ENCODE peak calls at places on chromosomes 2 and 18, in ten cellular contexts. B is adrenal gland, S is PC-3, N is WERI-Rb-1, L is HepG2, Y is transverse colon, O is sigmoid colon, Q is OCI-LY7, T is mesenchymal stem cell, G is heart right ventricle. E is an unnamed sample.

GRCh38 chr2:149329470-149330126 is 789 bp upstream of the LYPD6 start:
- DNase-seq in L (peak; percentile 19), G (peak; percentile 26), O (peak; percentile 66), Q (no peak), B (no peak), T (peak; percentile 81), N (peak; percentile 85), Y (peak; percentile 59), S (peak; percentile 71), E (peak; percentile 67)

GRCh38 chr2:112893801-112894200 is 17.2 kb upstream of the IL37 start:
- DNase-seq in T (no peak), B (no peak), Y (no peak), S (no peak), G (no peak), L (no peak), O (no peak), N (no peak), Q (no peak), E (no peak)

GRCh38 chr2:8023241-8023640 is 658.6 kb upstream of the ID2 start:
- DNase-seq in Q (peak; percentile 76), T (no peak), Y (no peak), L (no peak), B (no peak), O (no peak), S (no peak), G (no peak), N (no peak), E (no peak)

GRCh38 chr2:142037051-142037450 is 93.8 kb downstream of the LRP1B start:
- DNase-seq in S (peak; percentile 22), B (no peak), N (no peak), O (no peak), Y (no peak), Q (no peak), G (no peak), L (no peak), T (peak; percentile 61), E (no peak)

GRCh38 chr2:182897137-182897536 is 30.7 kb upstream of the FRZB start:
- DNase-seq in Y (no peak), O (no peak), B (no peak), T (peak; percentile 71), L (no peak), G (no peak), N (no peak), Q (no peak), S (no peak), E (no peak)

GRCh38 chr2:216583606-216584005 is 49.6 kb upstream of the IGFBP2 start:
- DNase-seq in O (no peak), S (no peak), B (no peak), Q (no peak), G (no peak), T (no peak), L (no peak), N (no peak), Y (no peak), E (no peak)

GRCh38 chr2:158723921-158724802 is 71.0 kb upstream of the DAPL1 start:
- DNase-seq in N (no peak), T (peak; percentile 75), B (no peak), Q (no peak), L (peak; percentile 63), S (peak; percentile 94), G (no peak), Y (no peak), O (no peak), E (no peak)

GRCh38 chr18:23503967-23504352 is 649 bp downstream of the RMC1 start:
- DNase-seq in Y (no peak), G (no peak), Q (peak; percentile 22), B (no peak), N (no peak), S (no peak), O (no peak), L (no peak), T (peak; percentile 30), E (no peak)

GRCh38 chr2:33230877-33231276 is 245.6 kb upstream of the RASGRP3 start:
- DNase-seq in L (no peak), T (no peak), B (no peak), Y (no peak), G (no peak), O (no peak), S (peak; percentile 86), Q (no peak), N (no peak), E (no peak)

GRCh38 chr2:112607680-112608438 is 23.4 kb downstream of the CHCHD5 start:
- DNase-seq in B (no peak), G (no peak), N (no peak), L (no peak), Q (no peak), S (peak; percentile 77), T (no peak), O (peak; percentile 25), Y (no peak), E (no peak)

GRCh38 chr18:72206814-72207213 is 337.3 kb downstream of the CBLN2 start:
- DNase-seq in T (no peak), Q (no peak), Y (no peak), S (no peak), O (no peak), G (no peak), L (no peak), B (no peak), N (no peak), E (no peak)
- H3K9me3 ChIP-seq in T (peaks cover under 1% of the 10 kb centered on the region), Q (no peaks in the 10 kb centered on the region), Y (no peaks in the 10 kb centered on the region), S (no peaks in the 10 kb centered on the region), O (no peaks in the 10 kb centered on the region), G (peaks cover 12% of the 10 kb centered on the region), L (peaks cover 9% of the 10 kb centered on the region), B (no peaks in the 10 kb centered on the region), N (no peaks in the 10 kb centered on the region), E (no peaks in the 10 kb centered on the region)

GRCh38 chr2:181540421-181540820 is 83.2 kb downstream of the ITGA4 start:
- DNase-seq in N (no peak), T (no peak), S (no peak), G (no peak), Y (no peak), B (no peak), Q (no peak), L (no peak), O (no peak), E (no peak)
- H3K36me3 ChIP-seq in N (peaks cover 10% of the 10 kb centered on the region), T (peaks cover 37% of the 10 kb centered on the region), S (no peaks in the 10 kb centered on the region), G (no peaks in the 10 kb centered on the region), Y (no peaks in the 10 kb centered on the region), B (no peaks in the 10 kb centered on the region), Q (peaks cover 47% of the 10 kb centered on the region), L (no peaks in the 10 kb centered on the region), O (no peaks in the 10 kb centered on the region), E (peaks cover 12% of the 10 kb centered on the region)

GRCh38 chr2:15909736-15910135 is 30.6 kb upstream of the MYCN start:
- DNase-seq in B (peak; percentile 13), O (no peak), S (no peak), N (no peak), L (no peak), T (no peak), G (no peak), Y (no peak), Q (no peak), E (no peak)
- H3K4me3 ChIP-seq in B (no peak overlapping the region), O (no peak overlapping the region), S (no peak overlapping the region), N (no peak overlapping the region), L (no peak overlapping the region), T (no peak overlapping the region), G (no peak overlapping the region), Y (no peak overlapping the region), Q (no peak overlapping the region), E (no peak overlapping the region)

GRCh38 chr2:190162851-190163250 is 100.3 kb upstream of the MSTN start:
- DNase-seq in T (no peak), S (no peak), Q (no peak), O (no peak), B (no peak), N (no peak), L (no peak), Y (no peak), G (no peak), E (no peak)
- H3K9me3 ChIP-seq in T (peaks cover 5% of the 10 kb centered on the region), S (no peaks in the 10 kb centered on the region), Q (no peaks in the 10 kb centered on the region), O (no peaks in the 10 kb centered on the region), B (no peaks in the 10 kb centered on the region), N (no peaks in the 10 kb centered on the region), L (peaks cover 6% of the 10 kb centered on the region), Y (no peaks in the 10 kb centered on the region), G (peaks cover 5% of the 10 kb centered on the region), E (no peaks in the 10 kb centered on the region)

DNA sequence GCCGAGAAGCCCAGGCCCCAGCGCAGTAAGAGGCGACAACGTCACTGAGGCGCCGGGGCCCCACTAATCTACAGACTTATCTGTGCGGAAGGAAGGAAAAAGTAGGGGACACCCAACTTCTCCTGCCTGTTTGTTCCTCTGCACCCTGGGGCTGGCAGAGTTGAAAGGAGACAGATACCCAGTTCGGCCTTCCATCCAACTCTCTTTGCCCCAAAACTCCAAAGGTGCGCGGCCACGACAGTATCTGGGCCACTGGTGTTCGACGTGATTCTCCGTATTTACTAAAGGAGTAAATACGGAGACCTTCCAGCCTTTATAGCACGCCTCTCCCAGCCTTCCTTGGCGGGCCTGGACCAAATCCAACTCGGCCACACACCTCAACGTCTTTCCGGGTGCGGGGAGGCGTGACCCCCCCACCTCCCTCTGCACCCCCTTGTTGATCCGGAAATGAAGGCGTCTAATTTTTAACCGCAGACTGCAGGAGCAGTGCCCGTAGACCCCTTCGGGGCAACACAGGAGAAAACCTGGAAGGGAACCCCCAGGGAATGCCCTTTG is 1.6 kb downstream of the SMAD7 start:
- DNase-seq in N (peak; percentile 39), T (peak; percentile 64), O (peak; percentile 73), G (peak; percentile 59), L (no peak), Q (no peak), S (peak; percentile 14), B (no peak), Y (peak; percentile 82), E (no peak)
- H3K36me3 ChIP-seq in N (peaks cover 52% of the 10 kb centered on the region), T (peaks cover 53% of the 10 kb centered on the region), O (no peaks in the 10 kb centered on the region), G (peaks cover 33% of the 10 kb centered on the region), L (no peaks in the 10 kb centered on the region), Q (peaks cover 42% of the 10 kb centered on the region), S (no peaks in the 10 kb centered on the region), B (no peaks in the 10 kb centered on the region), Y (no peaks in the 10 kb centered on the region), E (peaks cover 55% of the 10 kb centered on the region)